ENCODE peak calls at places on chromosomes 16 and 17, in seven cellular contexts. B, P, Q, Z, F, N and S are unnamed samples.

GRCh38 chr16:28543072-28543471 is 4.3 kb upstream of the NUPR1 start:
- DNase-seq in Q (no peak), P (peak), Z (no peak), B (no peak), N (no peak), F (no peak), S (no peak)

GRCh38 chr17:38322156-38322779 is 21.5 kb downstream of the GPR179 start:
- DNase-seq in Q (peak), N (peak), Z (peak), B (peak), P (peak), F (peak), S (peak)

GRCh38 chr17:11282586-11282985 is 41.6 kb downstream of the SHISA6 start:
- DNase-seq in B (no peak), F (no peak), Z (no peak), N (no peak), P (no peak), Q (no peak), S (no peak)

GRCh38 chr16:709651-710499 is 4.3 kb upstream of the FBXL16 start:
- DNase-seq in Q (no peak), N (peak), F (no peak), P (peak), B (no peak), Z (peak), S (peak)

GRCh38 chr16:48087639-48088038 is 68.2 kb downstream of the ABCC12 start:
- DNase-seq in N (no peak), Q (no peak), F (no peak), B (no peak), P (no peak), Z (no peak), S (no peak)

GRCh38 chr17:49928826-49929475 is 40.0 kb upstream of the DLX4 start:
- DNase-seq in Z (peak), B (no peak), Q (no peak), P (no peak), F (no peak), N (no peak), S (no peak)

GRCh38 chr16:85216522-85217375 is 104.5 kb upstream of the CIBAR2 start:
- DNase-seq in Q (no peak), F (no peak), Z (no peak), B (peak), P (no peak), N (no peak), S (no peak)

GRCh38 chr16:3080024-3080423 is 14.6 kb downstream of the IL32 start:
- DNase-seq in F (no peak), P (no peak), Z (no peak), Q (no peak), B (no peak), N (no peak), S (no peak)

GRCh38 chr16:57377080-57377841 is 5.0 kb downstream of the CX3CL1 start:
- DNase-seq in F (peak), B (peak), Q (no peak), P (peak), N (no peak), Z (peak), S (no peak)